ENCODE peak calls at places on chromosomes 7 and 10, in ten cellular contexts. F, B, X, J, K, D, I, T, O and R are unnamed samples.

GRCh38 chr10:112562803-112563663 is 116.0 kb downstream of the VTI1A start:
- DNase-seq in O (no peak), B (peak), F (no peak), T (no peak), J (no peak), D (no peak), X (peak), I (no peak), K (no peak), R (no peak)

GRCh38 chr7:12199363-12199762 is 11.7 kb upstream of the TMEM106B start:
- DNase-seq in J (no peak), O (no peak), X (no peak), I (no peak), D (no peak), K (no peak), F (no peak), T (no peak), B (no peak), R (no peak)

GRCh38 chr7:134069187-134069586 is 58.0 kb upstream of the LRGUK start:
- DNase-seq in F (no peak), T (no peak), X (no peak), J (no peak), B (no peak), D (no peak), K (no peak), I (no peak), O (no peak), R (no peak)

GRCh38 chr7:13115157-13115772 is 427.8 kb downstream of the ARL4A start:
- DNase-seq in I (no peak), X (peak), K (no peak), O (no peak), B (peak), T (no peak), J (no peak), D (no peak), F (no peak), R (no peak)

GRCh38 chr10:133156674-133157579 is 3.1 kb upstream of the KNDC1 start:
- DNase-seq in J (no peak), O (no peak), T (no peak), B (no peak), I (no peak), F (no peak), D (no peak), X (no peak), K (no peak), R (no peak)

GRCh38 chr7:36644625-36645422 is 79.5 kb downstream of the AOAH start:
- DNase-seq in F (no peak), D (no peak), T (no peak), K (no peak), O (no peak), X (no peak), J (no peak), B (no peak), I (no peak), R (no peak)

GRCh38 chr10:77541944-77542343 is 95.7 kb downstream of the KCNMA1 start:
- DNase-seq in X (no peak), I (no peak), T (no peak), O (no peak), J (no peak), F (no peak), K (no peak), D (no peak), B (no peak), R (no peak)

GRCh38 chr10:43849551-43849950 is 200.9 kb upstream of the ZNF32 start:
- DNase-seq in K (no peak), D (no peak), J (no peak), O (no peak), X (no peak), I (peak), F (no peak), B (no peak), T (no peak), R (no peak)

GRCh38 chr10:124328514-124329220 is 90.1 kb downstream of the OAT start:
- DNase-seq in B (no peak), F (no peak), K (no peak), T (no peak), I (peak), J (no peak), X (no peak), O (no peak), D (no peak), R (no peak)

GRCh38 chr7:45590679-45591057 is 16.5 kb downstream of the ADCY1 start:
- DNase-seq in B (no peak), T (no peak), D (peak), X (no peak), F (no peak), K (no peak), J (no peak), O (no peak), I (peak), R (no peak)

GRCh38 chr7:134943785-134944400 is 42.4 kb upstream of the AGBL3 start:
- DNase-seq in O (peak), K (no peak), I (no peak), X (peak), B (peak), T (peak), J (no peak), F (peak), D (no peak), R (peak)